ENCODE peak calls at places on chromosomes 11 and 22, in six cellular contexts. One of them, this sample, is unnamed.

GRCh38 chr11:59206635-59207034 is 6.1 kb downstream of the MPEG1 start:
- DNase-seq in Ammon's horn: peak
- DNase-seq in lung microvascular endothelial cell: peak
- DNase-seq in NAMALWA: peak
- DNase-seq in GM12891: no peak
- DNase-seq in cardiac muscle cell: peak
- DNase-seq in this sample: no peak

GRCh38 chr11:118438314-118438931 is 2.1 kb downstream of the KMT2A start:
- DNase-seq in Ammon's horn: peak
- DNase-seq in lung microvascular endothelial cell: peak
- DNase-seq in NAMALWA: peak
- DNase-seq in GM12891: no peak
- DNase-seq in cardiac muscle cell: peak
- DNase-seq in this sample: no peak

GRCh38 chr11:82927264-82927880 is 25.8 kb downstream of the DDIAS start:
- DNase-seq in Ammon's horn: peak
- DNase-seq in lung microvascular endothelial cell: peak
- DNase-seq in NAMALWA: peak
- DNase-seq in GM12891: peak
- DNase-seq in cardiac muscle cell: peak
- DNase-seq in this sample: peak

GRCh38 chr22:20843501-20843900 is 15.1 kb downstream of the PI4KA start:
- DNase-seq in Ammon's horn: no peak
- DNase-seq in lung microvascular endothelial cell: no peak
- DNase-seq in NAMALWA: no peak
- DNase-seq in GM12891: no peak
- DNase-seq in cardiac muscle cell: no peak
- DNase-seq in this sample: no peak

GRCh38 chr22:44870021-44870420 is 117.6 kb downstream of the ARHGAP8 start:
- DNase-seq in Ammon's horn: peak
- DNase-seq in lung microvascular endothelial cell: no peak
- DNase-seq in NAMALWA: no peak
- DNase-seq in GM12891: no peak
- DNase-seq in cardiac muscle cell: peak
- DNase-seq in this sample: no peak

GRCh38 chr22:47168441-47168840 is 406.0 kb downstream of the TBC1D22A start:
- DNase-seq in Ammon's horn: no peak
- DNase-seq in lung microvascular endothelial cell: no peak
- DNase-seq in NAMALWA: no peak
- DNase-seq in GM12891: no peak
- DNase-seq in cardiac muscle cell: no peak
- DNase-seq in this sample: no peak

GRCh38 chr11:55726715-55727324 is 46.4 kb upstream of the OR5D13 start:
- DNase-seq in Ammon's horn: no peak
- DNase-seq in lung microvascular endothelial cell: no peak
- DNase-seq in NAMALWA: peak
- DNase-seq in GM12891: no peak
- DNase-seq in cardiac muscle cell: no peak
- DNase-seq in this sample: no peak

GRCh38 chr11:8671242-8671641 is 11.2 kb downstream of the TRIM66 start:
- DNase-seq in Ammon's horn: peak
- DNase-seq in lung microvascular endothelial cell: peak
- DNase-seq in NAMALWA: no peak
- DNase-seq in GM12891: no peak
- DNase-seq in cardiac muscle cell: peak
- DNase-seq in this sample: no peak

GRCh38 chr22:26986884-26987283 is 329.5 kb downstream of the MIAT start:
- DNase-seq in Ammon's horn: no peak
- DNase-seq in lung microvascular endothelial cell: no peak
- DNase-seq in NAMALWA: no peak
- DNase-seq in GM12891: no peak
- DNase-seq in cardiac muscle cell: no peak
- DNase-seq in this sample: no peak

GRCh38 chr22:34283844-34284243 is 363.6 kb upstream of the LARGE1 start:
- DNase-seq in Ammon's horn: no peak
- DNase-seq in lung microvascular endothelial cell: no peak
- DNase-seq in NAMALWA: no peak
- DNase-seq in GM12891: no peak
- DNase-seq in cardiac muscle cell: no peak
- DNase-seq in this sample: no peak

GRCh38 chr11:96607890-96608558 is 218.2 kb downstream of the JRKL start:
- DNase-seq in Ammon's horn: no peak
- DNase-seq in lung microvascular endothelial cell: no peak
- DNase-seq in NAMALWA: no peak
- DNase-seq in GM12891: no peak
- DNase-seq in cardiac muscle cell: peak
- DNase-seq in this sample: no peak

GRCh38 chr11:79956061-79956460 is 515.2 kb upstream of the TENM4 start:
- DNase-seq in Ammon's horn: no peak
- DNase-seq in lung microvascular endothelial cell: no peak
- DNase-seq in NAMALWA: no peak
- DNase-seq in GM12891: no peak
- DNase-seq in cardiac muscle cell: no peak
- DNase-seq in this sample: no peak

GRCh38 chr11:122672892-122673291 is 17.4 kb downstream of the UBASH3B start:
- DNase-seq in Ammon's horn: no peak
- DNase-seq in lung microvascular endothelial cell: no peak
- DNase-seq in NAMALWA: no peak
- DNase-seq in GM12891: no peak
- DNase-seq in cardiac muscle cell: no peak
- DNase-seq in this sample: no peak

GRCh38 chr11:64564947-64565889 is 25.8 kb upstream of the SLC22A12 start:
- DNase-seq in Ammon's horn: no peak
- DNase-seq in lung microvascular endothelial cell: no peak
- DNase-seq in NAMALWA: no peak
- DNase-seq in GM12891: no peak
- DNase-seq in cardiac muscle cell: no peak
- DNase-seq in this sample: no peak

GRCh38 chr11:17651681-17652080 is 67.7 kb upstream of the MYOD1 start:
- DNase-seq in Ammon's horn: no peak
- DNase-seq in lung microvascular endothelial cell: no peak
- DNase-seq in NAMALWA: no peak
- DNase-seq in GM12891: no peak
- DNase-seq in cardiac muscle cell: no peak
- DNase-seq in this sample: no peak

GRCh38 chr22:22414266-22414665 is 94.3 kb downstream of the ZNF280B start:
- DNase-seq in Ammon's horn: no peak
- DNase-seq in lung microvascular endothelial cell: no peak
- DNase-seq in NAMALWA: no peak
- DNase-seq in GM12891: no peak
- DNase-seq in cardiac muscle cell: no peak
- DNase-seq in this sample: no peak

GRCh38 chr22:30838111-30838510 is 130.5 kb downstream of the MORC2 start:
- DNase-seq in Ammon's horn: no peak
- DNase-seq in lung microvascular endothelial cell: no peak
- DNase-seq in NAMALWA: no peak
- DNase-seq in GM12891: no peak
- DNase-seq in cardiac muscle cell: peak
- DNase-seq in this sample: no peak

GRCh38 chr11:608751-609354 is 6.9 kb downstream of the IRF7 start:
- DNase-seq in Ammon's horn: no peak
- DNase-seq in lung microvascular endothelial cell: peak
- DNase-seq in NAMALWA: no peak
- DNase-seq in GM12891: no peak
- DNase-seq in cardiac muscle cell: no peak
- DNase-seq in this sample: no peak

GRCh38 chr22:46089426-46090041 is 60.8 kb upstream of the PPARA start:
- DNase-seq in Ammon's horn: no peak
- DNase-seq in lung microvascular endothelial cell: no peak
- DNase-seq in NAMALWA: no peak
- DNase-seq in GM12891: no peak
- DNase-seq in cardiac muscle cell: no peak
- DNase-seq in this sample: no peak

GRCh38 chr11:44577231-44577834 is 11.9 kb downstream of the CD82 start:
- DNase-seq in Ammon's horn: no peak
- DNase-seq in lung microvascular endothelial cell: no peak
- DNase-seq in NAMALWA: no peak
- DNase-seq in GM12891: no peak
- DNase-seq in cardiac muscle cell: no peak
- DNase-seq in this sample: no peak

GRCh38 chr11:75333807-75334140 is 17.7 kb downstream of the ARRB1 start:
- DNase-seq in Ammon's horn: no peak
- DNase-seq in lung microvascular endothelial cell: no peak
- DNase-seq in NAMALWA: no peak
- DNase-seq in GM12891: no peak
- DNase-seq in cardiac muscle cell: no peak
- DNase-seq in this sample: no peak

GRCh38 chr11:108666373-108666772 is 1.5 kb downstream of the DDX10 start:
- DNase-seq in Ammon's horn: no peak
- DNase-seq in lung microvascular endothelial cell: no peak
- DNase-seq in NAMALWA: peak
- DNase-seq in GM12891: no peak
- DNase-seq in cardiac muscle cell: peak
- DNase-seq in this sample: no peak

GRCh38 chr11:16820324-16821092 is 82.1 kb downstream of the C11orf58 start:
- DNase-seq in Ammon's horn: peak
- DNase-seq in lung microvascular endothelial cell: peak
- DNase-seq in NAMALWA: peak
- DNase-seq in GM12891: peak
- DNase-seq in cardiac muscle cell: peak
- DNase-seq in this sample: peak

GRCh38 chr11:115226556-115226955 is 277.7 kb downstream of the CADM1 start:
- DNase-seq in Ammon's horn: no peak
- DNase-seq in lung microvascular endothelial cell: no peak
- DNase-seq in NAMALWA: no peak
- DNase-seq in GM12891: no peak
- DNase-seq in cardiac muscle cell: peak
- DNase-seq in this sample: peak

GRCh38 chr11:46597155-46597554 is 3.3 kb upstream of the AMBRA1 start:
- DNase-seq in Ammon's horn: no peak
- DNase-seq in lung microvascular endothelial cell: no peak
- DNase-seq in NAMALWA: no peak
- DNase-seq in GM12891: no peak
- DNase-seq in cardiac muscle cell: no peak
- DNase-seq in this sample: no peak

GRCh38 chr22:27480487-27480886 is 321.1 kb downstream of the MN1 start:
- DNase-seq in Ammon's horn: peak
- DNase-seq in lung microvascular endothelial cell: no peak
- DNase-seq in NAMALWA: no peak
- DNase-seq in GM12891: no peak
- DNase-seq in cardiac muscle cell: no peak
- DNase-seq in this sample: no peak

GRCh38 chr11:69644071-69644961 is 3.4 kb downstream of the CCND1 start:
- DNase-seq in Ammon's horn: peak
- DNase-seq in lung microvascular endothelial cell: peak
- DNase-seq in NAMALWA: no peak
- DNase-seq in GM12891: no peak
- DNase-seq in cardiac muscle cell: peak
- DNase-seq in this sample: no peak

GRCh38 chr22:39416319-39416718 is 16.7 kb downstream of the TAB1 start:
- DNase-seq in Ammon's horn: no peak
- DNase-seq in lung microvascular endothelial cell: no peak
- DNase-seq in NAMALWA: no peak
- DNase-seq in GM12891: no peak
- DNase-seq in cardiac muscle cell: no peak
- DNase-seq in this sample: no peak